ENCODE peak calls at places on chromosomes 16 and 17, in seven cellular contexts. One of them, this sample, is unnamed.

GRCh38 chr17:32586666-32587065 is 99.9 kb downstream of the CDK5R1 start:
- DNase-seq in psoas muscle: no peak
- DNase-seq in tibial artery: no peak
- DNase-seq in left lung: no peak
- DNase-seq in body of pancreas: no peak
- DNase-seq in breast epithelium: no peak
- DNase-seq in ovary: no peak
- DNase-seq in this sample: no peak

GRCh38 chr16:49671325-49671724 is 184.6 kb downstream of the ZNF423 start:
- DNase-seq in ovary: no peak
- DNase-seq in breast epithelium: no peak
- DNase-seq in left lung: no peak
- DNase-seq in tibial artery: no peak
- DNase-seq in psoas muscle: no peak
- DNase-seq in body of pancreas: no peak
- DNase-seq in this sample: no peak

GRCh38 chr16:86337581-86338402 is 172.5 kb upstream of the FOXF1 start:
- DNase-seq in tibial artery: no peak
- DNase-seq in breast epithelium: no peak
- DNase-seq in psoas muscle: no peak
- DNase-seq in body of pancreas: no peak
- DNase-seq in ovary: no peak
- DNase-seq in left lung: no peak
- DNase-seq in this sample: no peak

GRCh38 chr17:5544115-5544514 is 40.2 kb downstream of the NLRP1 start:
- DNase-seq in ovary: no peak
- DNase-seq in tibial artery: no peak
- DNase-seq in body of pancreas: no peak
- DNase-seq in breast epithelium: no peak
- DNase-seq in psoas muscle: no peak
- DNase-seq in left lung: no peak
- DNase-seq in this sample: peak; percentile 56

GRCh38 chr16:48611329-48612137 is 1.6 kb upstream of the N4BP1 start:
- DNase-seq in ovary: no peak
- DNase-seq in tibial artery: no peak
- DNase-seq in breast epithelium: no peak
- DNase-seq in psoas muscle: no peak
- DNase-seq in left lung: no peak
- DNase-seq in body of pancreas: no peak
- DNase-seq in this sample: peak; percentile 96

GRCh38 chr16:31072540-31073072 is 1.4 kb downstream of the ZNF668 start:
- DNase-seq in body of pancreas: no peak
- DNase-seq in tibial artery: no peak
- DNase-seq in ovary: no peak
- DNase-seq in breast epithelium: no peak
- DNase-seq in left lung: no peak
- DNase-seq in psoas muscle: peak; percentile 62
- DNase-seq in this sample: no peak

GRCh38 chr16:67025151-67025550 is 3.8 kb upstream of the CBFB start:
- DNase-seq in ovary: no peak
- DNase-seq in body of pancreas: peak; percentile 5
- DNase-seq in psoas muscle: no peak
- DNase-seq in breast epithelium: peak; percentile 9
- DNase-seq in left lung: no peak
- DNase-seq in tibial artery: peak; percentile 17
- DNase-seq in this sample: no peak

GRCh38 chr16:87541004-87541881 is 48.4 kb upstream of the ZCCHC14 start:
- DNase-seq in psoas muscle: no peak
- DNase-seq in body of pancreas: no peak
- DNase-seq in ovary: peak; percentile 35
- DNase-seq in tibial artery: peak; percentile 94
- DNase-seq in breast epithelium: no peak
- DNase-seq in left lung: no peak
- DNase-seq in this sample: no peak

GRCh38 chr16:77183137-77183536 is 7.9 kb upstream of the MON1B start:
- DNase-seq in breast epithelium: no peak
- DNase-seq in ovary: no peak
- DNase-seq in psoas muscle: no peak
- DNase-seq in left lung: no peak
- DNase-seq in tibial artery: no peak
- DNase-seq in body of pancreas: no peak
- DNase-seq in this sample: no peak

GRCh38 chr16:86430814-86431213 is 79.5 kb upstream of the FOXF1 start:
- DNase-seq in body of pancreas: no peak
- DNase-seq in tibial artery: no peak
- DNase-seq in left lung: no peak
- DNase-seq in psoas muscle: no peak
- DNase-seq in ovary: no peak
- DNase-seq in breast epithelium: no peak
- DNase-seq in this sample: no peak

GRCh38 chr17:69326302-69327059 is 452 bp downstream of the ABCA5 start:
- DNase-seq in ovary: no peak
- DNase-seq in breast epithelium: no peak
- DNase-seq in psoas muscle: no peak
- DNase-seq in tibial artery: no peak
- DNase-seq in body of pancreas: no peak
- DNase-seq in left lung: no peak
- DNase-seq in this sample: no peak

GRCh38 chr17:29504711-29505110 is 62.1 kb downstream of the ABHD15 start:
- DNase-seq in ovary: no peak
- DNase-seq in left lung: no peak
- DNase-seq in psoas muscle: no peak
- DNase-seq in tibial artery: no peak
- DNase-seq in breast epithelium: no peak
- DNase-seq in body of pancreas: no peak
- DNase-seq in this sample: no peak

GRCh38 chr17:64339516-64340475 is 50.9 kb downstream of the PECAM1 start:
- DNase-seq in tibial artery: no peak
- DNase-seq in left lung: no peak
- DNase-seq in psoas muscle: no peak
- DNase-seq in breast epithelium: no peak
- DNase-seq in body of pancreas: no peak
- DNase-seq in ovary: no peak
- DNase-seq in this sample: no peak

GRCh38 chr16:24609740-24610420 is 70.5 kb downstream of the RBBP6 start:
- DNase-seq in psoas muscle: peak; percentile 62
- DNase-seq in breast epithelium: peak; percentile 25
- DNase-seq in tibial artery: peak; percentile 65
- DNase-seq in left lung: peak; percentile 57
- DNase-seq in body of pancreas: peak; percentile 54
- DNase-seq in ovary: peak; percentile 56
- DNase-seq in this sample: no peak

GRCh38 chr16:85112364-85112763 is at the start of gene CIBAR2:
- DNase-seq in ovary: no peak
- DNase-seq in psoas muscle: no peak
- DNase-seq in breast epithelium: no peak
- DNase-seq in tibial artery: no peak
- DNase-seq in body of pancreas: no peak
- DNase-seq in left lung: no peak
- DNase-seq in this sample: no peak

GRCh38 chr16:442976-443375 is 17.5 kb downstream of the RAB11FIP3 start:
- DNase-seq in left lung: no peak
- DNase-seq in body of pancreas: no peak
- DNase-seq in tibial artery: no peak
- DNase-seq in breast epithelium: no peak
- DNase-seq in psoas muscle: no peak
- DNase-seq in ovary: no peak
- DNase-seq in this sample: no peak

GRCh38 chr16:445566-445965 is 20.1 kb downstream of the RAB11FIP3 start:
- DNase-seq in body of pancreas: no peak
- DNase-seq in ovary: no peak
- DNase-seq in left lung: no peak
- DNase-seq in breast epithelium: no peak
- DNase-seq in tibial artery: no peak
- DNase-seq in psoas muscle: no peak
- DNase-seq in this sample: no peak

GRCh38 chr16:440627-441026 is 15.2 kb downstream of the RAB11FIP3 start:
- DNase-seq in body of pancreas: no peak
- DNase-seq in ovary: no peak
- DNase-seq in tibial artery: no peak
- DNase-seq in breast epithelium: no peak
- DNase-seq in psoas muscle: peak; percentile 80
- DNase-seq in left lung: no peak
- DNase-seq in this sample: no peak

GRCh38 chr16:441447-441846 is 16.0 kb downstream of the RAB11FIP3 start:
- DNase-seq in breast epithelium: no peak
- DNase-seq in psoas muscle: no peak
- DNase-seq in left lung: no peak
- DNase-seq in tibial artery: no peak
- DNase-seq in ovary: no peak
- DNase-seq in body of pancreas: no peak
- DNase-seq in this sample: no peak
- H3K4me1 ChIP-seq in breast epithelium: peaks cover 6% of the 10 kb centered on the region
- H3K4me1 ChIP-seq in psoas muscle: peaks cover 39% of the 10 kb centered on the region
- H3K4me1 ChIP-seq in left lung: no peaks in the 10 kb centered on the region
- H3K4me1 ChIP-seq in tibial artery: no peaks in the 10 kb centered on the region
- H3K4me1 ChIP-seq in ovary: no peaks in the 10 kb centered on the region
- H3K4me1 ChIP-seq in body of pancreas: no peaks in the 10 kb centered on the region
- H3K4me1 ChIP-seq in this sample: no peaks in the 10 kb centered on the region

GRCh38 chr16:56910654-56911539 is 21.0 kb upstream of the HERPUD1 start:
- DNase-seq in breast epithelium: no peak
- DNase-seq in body of pancreas: no peak
- DNase-seq in tibial artery: no peak
- DNase-seq in psoas muscle: no peak
- DNase-seq in left lung: peak; percentile 53
- DNase-seq in ovary: no peak
- DNase-seq in this sample: no peak

GRCh38 chr16:56907401-56907800 is 24.5 kb upstream of the HERPUD1 start:
- DNase-seq in left lung: no peak
- DNase-seq in breast epithelium: no peak
- DNase-seq in psoas muscle: no peak
- DNase-seq in tibial artery: no peak
- DNase-seq in ovary: no peak
- DNase-seq in body of pancreas: no peak
- DNase-seq in this sample: no peak

GRCh38 chr16:56911771-56912541 is 20.0 kb upstream of the HERPUD1 start:
- DNase-seq in left lung: peak; percentile 75
- DNase-seq in body of pancreas: no peak
- DNase-seq in tibial artery: peak; percentile 77
- DNase-seq in psoas muscle: peak; percentile 61
- DNase-seq in breast epithelium: no peak
- DNase-seq in ovary: peak; percentile 38
- DNase-seq in this sample: no peak

GRCh38 chr16:56909484-56910113 is 22.3 kb upstream of the HERPUD1 start:
- DNase-seq in left lung: no peak
- DNase-seq in tibial artery: no peak
- DNase-seq in body of pancreas: no peak
- DNase-seq in psoas muscle: no peak
- DNase-seq in ovary: no peak
- DNase-seq in breast epithelium: no peak
- DNase-seq in this sample: no peak

GRCh38 chr16:56910114-56910511 is 21.8 kb upstream of the HERPUD1 start:
- DNase-seq in left lung: no peak
- DNase-seq in breast epithelium: no peak
- DNase-seq in body of pancreas: no peak
- DNase-seq in psoas muscle: no peak
- DNase-seq in ovary: no peak
- DNase-seq in tibial artery: no peak
- DNase-seq in this sample: no peak
- H3K4me1 ChIP-seq in left lung: peaks cover 36% of the 10 kb centered on the region
- H3K4me1 ChIP-seq in breast epithelium: peaks cover under 1% of the 10 kb centered on the region
- H3K4me1 ChIP-seq in body of pancreas: peaks cover 36% of the 10 kb centered on the region
- H3K4me1 ChIP-seq in psoas muscle: no peaks in the 10 kb centered on the region
- H3K4me1 ChIP-seq in ovary: peaks cover 26% of the 10 kb centered on the region
- H3K4me1 ChIP-seq in tibial artery: no peaks in the 10 kb centered on the region
- H3K4me1 ChIP-seq in this sample: peaks cover 21% of the 10 kb centered on the region

GRCh38 chr16:2151188-2152091 is 3.0 kb downstream of the RAB26 start:
- DNase-seq in breast epithelium: no peak
- DNase-seq in body of pancreas: no peak
- DNase-seq in ovary: no peak
- DNase-seq in left lung: no peak
- DNase-seq in psoas muscle: no peak
- DNase-seq in tibial artery: no peak
- DNase-seq in this sample: no peak
- H3K4me1 ChIP-seq in breast epithelium: peaks cover 40% of the 10 kb centered on the region
- H3K4me1 ChIP-seq in body of pancreas: peaks cover 75% of the 10 kb centered on the region
- H3K4me1 ChIP-seq in ovary: peaks cover 23% of the 10 kb centered on the region
- H3K4me1 ChIP-seq in left lung: peaks cover 70% of the 10 kb centered on the region
- H3K4me1 ChIP-seq in psoas muscle: peaks cover 57% of the 10 kb centered on the region
- H3K4me1 ChIP-seq in tibial artery: peaks cover 5% of the 10 kb centered on the region
- H3K4me1 ChIP-seq in this sample: peaks cover 77% of the 10 kb centered on the region

DNA sequence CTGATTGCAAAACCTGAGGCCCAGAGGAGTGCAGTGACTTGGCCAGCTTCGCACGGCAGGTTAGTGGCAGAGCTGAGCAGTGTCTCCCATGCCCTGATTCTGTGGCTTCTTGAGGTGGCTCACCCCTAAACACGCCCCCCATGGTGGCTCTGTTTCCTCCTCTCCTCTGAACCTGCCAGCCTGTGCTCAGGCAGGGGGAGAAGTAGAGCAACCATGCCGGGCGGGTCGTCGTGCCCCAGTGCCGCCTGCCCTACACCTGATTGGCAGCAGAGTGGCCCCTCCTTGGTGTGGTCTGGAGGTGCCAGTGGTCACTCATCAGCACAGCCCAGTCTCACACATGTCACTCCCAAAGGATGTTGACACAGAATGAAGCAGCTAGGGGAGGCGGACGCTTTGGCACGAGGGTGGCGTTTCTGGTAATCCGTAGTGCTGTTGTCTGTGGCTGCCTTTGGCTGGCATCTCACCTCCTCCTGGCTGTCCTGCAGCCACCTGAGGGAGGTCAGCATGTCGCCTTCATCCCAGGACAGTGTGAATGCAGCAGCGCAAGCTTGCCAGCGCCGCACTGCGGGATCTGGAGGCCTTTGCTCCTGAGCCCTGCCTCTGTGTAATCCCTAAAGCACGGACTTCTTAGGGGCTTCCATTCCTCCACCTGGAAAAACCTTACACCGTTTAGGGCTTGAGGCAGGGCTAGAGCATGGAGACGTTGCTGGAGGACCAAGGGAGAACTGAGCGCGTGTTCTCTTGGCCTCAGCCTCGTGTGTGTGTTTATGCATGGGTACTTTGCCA is 294.7 kb downstream of the SEC14L1 start:
- DNase-seq in tibial artery: no peak
- DNase-seq in ovary: no peak
- DNase-seq in body of pancreas: no peak
- DNase-seq in breast epithelium: no peak
- DNase-seq in psoas muscle: no peak
- DNase-seq in left lung: no peak
- DNase-seq in this sample: no peak
- H3K4me1 ChIP-seq in tibial artery: no peaks in the 10 kb centered on the region
- H3K4me1 ChIP-seq in ovary: peaks cover 48% of the 10 kb centered on the region
- H3K4me1 ChIP-seq in body of pancreas: peaks cover 33% of the 10 kb centered on the region
- H3K4me1 ChIP-seq in breast epithelium: peaks cover 48% of the 10 kb centered on the region
- H3K4me1 ChIP-seq in psoas muscle: peaks cover 75% of the 10 kb centered on the region
- H3K4me1 ChIP-seq in left lung: peaks cover 88% of the 10 kb centered on the region
- H3K4me1 ChIP-seq in this sample: peaks cover 100% of the 10 kb centered on the region

This sample was measured in vagina.